ENCODE peak calls at places on chromosomes 3 and 15, in nine cellular contexts. One of them, this sample, is unnamed.

GRCh38 chr3:83011471-83011870 is 1250.0 kb upstream of the GBE1 start:
- DNase-seq in left ventricle myocardium inferior: no peak
- DNase-seq in RWPE1: peak; percentile 5
- DNase-seq in dorsolateral prefrontal cortex: no peak
- DNase-seq in gastrocnemius medialis: no peak
- DNase-seq in HepG2: no peak
- DNase-seq in HFF-Myc: no peak
- DNase-seq in Caco-2: no peak
- DNase-seq in epithelial cell of proximal tubule: no peak
- DNase-seq in this sample: no peak

GRCh38 chr15:96332854-96333193 is 2.3 kb downstream of the NR2F2 start:
- DNase-seq in left ventricle myocardium inferior: no peak
- DNase-seq in RWPE1: no peak
- DNase-seq in dorsolateral prefrontal cortex: no peak
- DNase-seq in gastrocnemius medialis: no peak
- DNase-seq in HepG2: no peak
- DNase-seq in HFF-Myc: no peak
- DNase-seq in Caco-2: no peak
- DNase-seq in epithelial cell of proximal tubule: no peak
- DNase-seq in this sample: no peak

GRCh38 chr3:43223670-43224364 is 62.5 kb upstream of the SNRK start:
- DNase-seq in left ventricle myocardium inferior: no peak
- DNase-seq in RWPE1: no peak
- DNase-seq in dorsolateral prefrontal cortex: no peak
- DNase-seq in gastrocnemius medialis: no peak
- DNase-seq in HepG2: no peak
- DNase-seq in HFF-Myc: no peak
- DNase-seq in Caco-2: no peak
- DNase-seq in epithelial cell of proximal tubule: no peak
- DNase-seq in this sample: no peak

GRCh38 chr3:121839962-121840361 is 5.0 kb downstream of the EAF2 start:
- DNase-seq in left ventricle myocardium inferior: no peak
- DNase-seq in RWPE1: no peak
- DNase-seq in dorsolateral prefrontal cortex: no peak
- DNase-seq in gastrocnemius medialis: no peak
- DNase-seq in HepG2: no peak
- DNase-seq in HFF-Myc: no peak
- DNase-seq in Caco-2: no peak
- DNase-seq in epithelial cell of proximal tubule: no peak
- DNase-seq in this sample: no peak

GRCh38 chr15:75721462-75721922 is 8.8 kb upstream of the CSPG4 start:
- DNase-seq in left ventricle myocardium inferior: no peak
- DNase-seq in RWPE1: no peak
- DNase-seq in dorsolateral prefrontal cortex: no peak
- DNase-seq in gastrocnemius medialis: peak; percentile 5
- DNase-seq in HepG2: no peak
- DNase-seq in HFF-Myc: no peak
- DNase-seq in Caco-2: no peak
- DNase-seq in epithelial cell of proximal tubule: no peak
- DNase-seq in this sample: peak; percentile 41

GRCh38 chr3:13022348-13023250 is 50.6 kb downstream of the IQSEC1 start:
- DNase-seq in left ventricle myocardium inferior: peak; percentile 85
- DNase-seq in RWPE1: no peak
- DNase-seq in dorsolateral prefrontal cortex: no peak
- DNase-seq in gastrocnemius medialis: peak; percentile 47
- DNase-seq in HepG2: no peak
- DNase-seq in HFF-Myc: peak; percentile 33
- DNase-seq in Caco-2: no peak
- DNase-seq in epithelial cell of proximal tubule: no peak
- DNase-seq in this sample: no peak

GRCh38 chr15:91694131-91694828 is 159.2 kb upstream of the SLCO3A1 start:
- DNase-seq in left ventricle myocardium inferior: peak; percentile 39
- DNase-seq in RWPE1: no peak
- DNase-seq in dorsolateral prefrontal cortex: no peak
- DNase-seq in gastrocnemius medialis: peak; percentile 47
- DNase-seq in HepG2: no peak
- DNase-seq in HFF-Myc: no peak
- DNase-seq in Caco-2: no peak
- DNase-seq in epithelial cell of proximal tubule: no peak
- DNase-seq in this sample: no peak

GRCh38 chr3:13414040-13414729 is 5.9 kb downstream of the NUP210 start:
- DNase-seq in left ventricle myocardium inferior: peak; percentile 42
- DNase-seq in RWPE1: no peak
- DNase-seq in dorsolateral prefrontal cortex: no peak
- DNase-seq in gastrocnemius medialis: no peak
- DNase-seq in HepG2: no peak
- DNase-seq in HFF-Myc: no peak
- DNase-seq in Caco-2: no peak
- DNase-seq in epithelial cell of proximal tubule: no peak
- DNase-seq in this sample: peak; percentile 97

GRCh38 chr3:100048248-100048647 is 66.1 kb downstream of the FILIP1L start:
- DNase-seq in left ventricle myocardium inferior: no peak
- DNase-seq in RWPE1: no peak
- DNase-seq in dorsolateral prefrontal cortex: no peak
- DNase-seq in gastrocnemius medialis: peak; percentile 27
- DNase-seq in HepG2: no peak
- DNase-seq in HFF-Myc: no peak
- DNase-seq in Caco-2: no peak
- DNase-seq in epithelial cell of proximal tubule: no peak
- DNase-seq in this sample: no peak

GRCh38 chr15:38547255-38547997 is 17.2 kb downstream of the RASGRP1 start:
- DNase-seq in left ventricle myocardium inferior: no peak
- DNase-seq in RWPE1: no peak
- DNase-seq in dorsolateral prefrontal cortex: no peak
- DNase-seq in gastrocnemius medialis: no peak
- DNase-seq in HepG2: no peak
- DNase-seq in HFF-Myc: peak; percentile 32
- DNase-seq in Caco-2: no peak
- DNase-seq in epithelial cell of proximal tubule: no peak
- DNase-seq in this sample: no peak

GRCh38 chr3:25513642-25514266 is 85.7 kb downstream of the RARB start:
- DNase-seq in left ventricle myocardium inferior: no peak
- DNase-seq in RWPE1: no peak
- DNase-seq in dorsolateral prefrontal cortex: no peak
- DNase-seq in gastrocnemius medialis: no peak
- DNase-seq in HepG2: no peak
- DNase-seq in HFF-Myc: no peak
- DNase-seq in Caco-2: no peak
- DNase-seq in epithelial cell of proximal tubule: no peak
- DNase-seq in this sample: no peak

GRCh38 chr3:72896996-72897757 is 9.3 kb downstream of the GXYLT2 start:
- DNase-seq in left ventricle myocardium inferior: no peak
- DNase-seq in RWPE1: no peak
- DNase-seq in dorsolateral prefrontal cortex: no peak
- DNase-seq in gastrocnemius medialis: no peak
- DNase-seq in HepG2: no peak
- DNase-seq in HFF-Myc: no peak
- DNase-seq in Caco-2: no peak
- DNase-seq in epithelial cell of proximal tubule: no peak
- DNase-seq in this sample: no peak

GRCh38 chr3:185283374-185283935 is 29.6 kb upstream of the EHHADH start:
- DNase-seq in left ventricle myocardium inferior: no peak
- DNase-seq in RWPE1: peak; percentile 51
- DNase-seq in dorsolateral prefrontal cortex: no peak
- DNase-seq in gastrocnemius medialis: no peak
- DNase-seq in HepG2: no peak
- DNase-seq in HFF-Myc: no peak
- DNase-seq in Caco-2: no peak
- DNase-seq in epithelial cell of proximal tubule: no peak
- DNase-seq in this sample: no peak

GRCh38 chr3:6719999-6720398 is 140.9 kb upstream of the GRM7 start:
- DNase-seq in left ventricle myocardium inferior: no peak
- DNase-seq in RWPE1: no peak
- DNase-seq in dorsolateral prefrontal cortex: no peak
- DNase-seq in gastrocnemius medialis: no peak
- DNase-seq in HepG2: no peak
- DNase-seq in HFF-Myc: no peak
- DNase-seq in Caco-2: no peak
- DNase-seq in epithelial cell of proximal tubule: no peak
- DNase-seq in this sample: no peak

GRCh38 chr3:187628169-187628568 is 42.0 kb downstream of the SST start:
- DNase-seq in left ventricle myocardium inferior: no peak
- DNase-seq in RWPE1: no peak
- DNase-seq in dorsolateral prefrontal cortex: no peak
- DNase-seq in gastrocnemius medialis: no peak
- DNase-seq in HepG2: no peak
- DNase-seq in HFF-Myc: no peak
- DNase-seq in Caco-2: no peak
- DNase-seq in epithelial cell of proximal tubule: no peak
- DNase-seq in this sample: no peak

GRCh38 chr3:47594792-47595191 is 16.1 kb upstream of the CSPG5 start:
- DNase-seq in left ventricle myocardium inferior: no peak
- DNase-seq in RWPE1: no peak
- DNase-seq in dorsolateral prefrontal cortex: no peak
- DNase-seq in gastrocnemius medialis: no peak
- DNase-seq in HepG2: no peak
- DNase-seq in HFF-Myc: no peak
- DNase-seq in Caco-2: no peak
- DNase-seq in epithelial cell of proximal tubule: no peak
- DNase-seq in this sample: no peak

DNA sequence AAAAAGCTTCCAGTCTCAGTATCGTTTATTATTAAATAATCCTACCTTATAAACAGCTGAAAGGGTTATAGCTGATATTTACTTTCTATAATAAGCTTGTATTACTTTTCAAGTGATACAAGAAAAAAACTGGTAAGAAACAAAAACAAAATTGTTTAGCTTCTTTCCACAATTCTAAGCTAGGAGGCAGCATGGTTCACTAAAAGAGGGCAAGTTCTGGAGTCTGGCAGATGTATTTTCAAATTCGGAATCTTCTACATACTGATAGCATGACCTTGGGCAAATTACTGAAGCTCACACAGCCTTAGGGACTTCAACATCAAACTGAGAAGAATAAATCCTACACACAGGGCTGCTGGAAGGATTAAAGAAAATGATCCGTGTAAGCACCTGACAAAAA is 15.4 kb downstream of the C15orf62 start:
- DNase-seq in left ventricle myocardium inferior: no peak
- DNase-seq in RWPE1: no peak
- DNase-seq in dorsolateral prefrontal cortex: no peak
- DNase-seq in gastrocnemius medialis: no peak
- DNase-seq in HepG2: no peak
- DNase-seq in HFF-Myc: no peak
- DNase-seq in Caco-2: no peak
- DNase-seq in epithelial cell of proximal tubule: no peak
- DNase-seq in this sample: no peak
- TF ChIP-seq CTCF in left ventricle myocardium inferior: no peak
- TF ChIP-seq CTCF in RWPE1: no peak
- TF ChIP-seq CTCF in dorsolateral prefrontal cortex: no peak
- TF ChIP-seq CTCF in gastrocnemius medialis: no peak
- TF ChIP-seq CTCF in HepG2: peak; percentile 16
- TF ChIP-seq CTCF in HFF-Myc: no peak
- TF ChIP-seq CTCF in Caco-2: peak; percentile 19
- TF ChIP-seq CTCF in epithelial cell of proximal tubule: peak; percentile 37
- TF ChIP-seq CTCF in this sample: no peak

GRCh38 chr3:173502983-173503568 is 105.5 kb downstream of the NLGN1 start:
- DNase-seq in left ventricle myocardium inferior: no peak
- DNase-seq in RWPE1: no peak
- DNase-seq in dorsolateral prefrontal cortex: no peak
- DNase-seq in gastrocnemius medialis: no peak
- DNase-seq in HepG2: no peak
- DNase-seq in HFF-Myc: no peak
- DNase-seq in Caco-2: no peak
- DNase-seq in epithelial cell of proximal tubule: no peak
- DNase-seq in this sample: no peak
- TF ChIP-seq CTCF in left ventricle myocardium inferior: no peak
- TF ChIP-seq CTCF in RWPE1: no peak
- TF ChIP-seq CTCF in dorsolateral prefrontal cortex: no peak
- TF ChIP-seq CTCF in gastrocnemius medialis: no peak
- TF ChIP-seq CTCF in HepG2: no peak
- TF ChIP-seq CTCF in HFF-Myc: no peak
- TF ChIP-seq CTCF in Caco-2: no peak
- TF ChIP-seq CTCF in epithelial cell of proximal tubule: no peak
- TF ChIP-seq CTCF in this sample: no peak

DNA sequence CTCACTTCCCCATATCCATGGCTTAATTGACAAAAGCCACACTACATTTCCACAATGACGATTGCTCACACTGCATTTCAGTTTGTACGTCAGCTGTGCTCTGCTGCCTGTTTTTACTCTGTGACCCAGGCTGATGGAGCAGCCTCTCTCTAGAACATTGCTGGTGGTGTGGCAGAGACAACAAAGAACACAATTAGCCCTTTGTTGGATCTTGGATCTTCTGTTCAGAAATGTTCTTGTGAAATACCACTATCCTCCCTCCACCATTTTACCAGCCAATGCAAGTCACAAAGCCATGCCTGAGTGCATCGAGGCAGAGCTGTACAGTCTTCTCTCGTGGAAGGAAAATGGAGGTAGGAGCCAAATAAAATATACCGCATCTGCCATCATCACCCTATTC is 56.9 kb upstream of the TBC1D5 start:
- DNase-seq in left ventricle myocardium inferior: no peak
- DNase-seq in RWPE1: no peak
- DNase-seq in dorsolateral prefrontal cortex: no peak
- DNase-seq in gastrocnemius medialis: no peak
- DNase-seq in HepG2: no peak
- DNase-seq in HFF-Myc: no peak
- DNase-seq in Caco-2: no peak
- DNase-seq in epithelial cell of proximal tubule: no peak
- DNase-seq in this sample: no peak
- TF ChIP-seq CTCF in left ventricle myocardium inferior: no peak
- TF ChIP-seq CTCF in RWPE1: no peak
- TF ChIP-seq CTCF in dorsolateral prefrontal cortex: no peak
- TF ChIP-seq CTCF in gastrocnemius medialis: no peak
- TF ChIP-seq CTCF in HepG2: no peak
- TF ChIP-seq CTCF in HFF-Myc: no peak
- TF ChIP-seq CTCF in Caco-2: no peak
- TF ChIP-seq CTCF in epithelial cell of proximal tubule: no peak
- TF ChIP-seq CTCF in this sample: no peak

GRCh38 chr3:54535619-54536018 is 392.2 kb downstream of the LRTM1 start:
- DNase-seq in left ventricle myocardium inferior: no peak
- DNase-seq in RWPE1: no peak
- DNase-seq in dorsolateral prefrontal cortex: no peak
- DNase-seq in gastrocnemius medialis: peak; percentile 60
- DNase-seq in HepG2: no peak
- DNase-seq in HFF-Myc: no peak
- DNase-seq in Caco-2: no peak
- DNase-seq in epithelial cell of proximal tubule: no peak
- DNase-seq in this sample: no peak

GRCh38 chr3:54537506-54537905 is 390.4 kb downstream of the LRTM1 start:
- DNase-seq in left ventricle myocardium inferior: no peak
- DNase-seq in RWPE1: no peak
- DNase-seq in dorsolateral prefrontal cortex: no peak
- DNase-seq in gastrocnemius medialis: no peak
- DNase-seq in HepG2: no peak
- DNase-seq in HFF-Myc: no peak
- DNase-seq in Caco-2: no peak
- DNase-seq in epithelial cell of proximal tubule: no peak
- DNase-seq in this sample: no peak

GRCh38 chr3:54541369-54541768 is 386.5 kb downstream of the LRTM1 start:
- DNase-seq in left ventricle myocardium inferior: no peak
- DNase-seq in RWPE1: no peak
- DNase-seq in dorsolateral prefrontal cortex: no peak
- DNase-seq in gastrocnemius medialis: no peak
- DNase-seq in HepG2: no peak
- DNase-seq in HFF-Myc: no peak
- DNase-seq in Caco-2: no peak
- DNase-seq in epithelial cell of proximal tubule: no peak
- DNase-seq in this sample: no peak

GRCh38 chr3:54536450-54536849 is 391.4 kb downstream of the LRTM1 start:
- DNase-seq in left ventricle myocardium inferior: no peak
- DNase-seq in RWPE1: no peak
- DNase-seq in dorsolateral prefrontal cortex: no peak
- DNase-seq in gastrocnemius medialis: no peak
- DNase-seq in HepG2: no peak
- DNase-seq in HFF-Myc: no peak
- DNase-seq in Caco-2: no peak
- DNase-seq in epithelial cell of proximal tubule: no peak
- DNase-seq in this sample: no peak

GRCh38 chr3:54538346-54538745 is 389.5 kb downstream of the LRTM1 start:
- DNase-seq in left ventricle myocardium inferior: no peak
- DNase-seq in RWPE1: no peak
- DNase-seq in dorsolateral prefrontal cortex: no peak
- DNase-seq in gastrocnemius medialis: no peak
- DNase-seq in HepG2: no peak
- DNase-seq in HFF-Myc: no peak
- DNase-seq in Caco-2: no peak
- DNase-seq in epithelial cell of proximal tubule: no peak
- DNase-seq in this sample: no peak
- TF ChIP-seq CTCF in left ventricle myocardium inferior: no peak
- TF ChIP-seq CTCF in RWPE1: no peak
- TF ChIP-seq CTCF in dorsolateral prefrontal cortex: no peak
- TF ChIP-seq CTCF in gastrocnemius medialis: no peak
- TF ChIP-seq CTCF in HepG2: no peak
- TF ChIP-seq CTCF in HFF-Myc: no peak
- TF ChIP-seq CTCF in Caco-2: no peak
- TF ChIP-seq CTCF in epithelial cell of proximal tubule: peak; percentile 31
- TF ChIP-seq CTCF in this sample: no peak

This sample was measured in CD14-positive monocyte.